ENCODE peak calls at places on chromosomes 11 and 22, in four cellular contexts. D is HepG2, Z is WTC11, A is K562. G is an unnamed sample.

GRCh38 chr11:117919326-117920275 is 9.6 kb downstream of the TMPRSS13 start:
- DNase-seq in D (no peak), Z (no peak), A (no peak), G (no peak)

GRCh38 chr11:10701982-10702381 is 8.4 kb upstream of the IRAG1 start:
- DNase-seq in D (no peak), Z (no peak), A (no peak), G (no peak)

GRCh38 chr22:49632199-49633009 is 195.3 kb downstream of the BRD1 start:
- DNase-seq in D (peak), Z (peak), A (no peak), G (peak)

GRCh38 chr11:118820412-118821357 is 29.7 kb upstream of the DDX6 start:
- DNase-seq in D (no peak), Z (peak), A (no peak), G (no peak)

GRCh38 chr22:45891471-45891995 is 85.4 kb downstream of the WNT7B start:
- DNase-seq in D (no peak), Z (no peak), A (no peak), G (no peak)

GRCh38 chr11:69337211-69337721 is 43.3 kb downstream of the MYEOV start:
- DNase-seq in D (no peak), Z (no peak), A (no peak), G (no peak)

GRCh38 chr11:131504199-131504949 is 134.0 kb downstream of the NTM start:
- DNase-seq in D (no peak), Z (peak), A (no peak), G (no peak)

GRCh38 chr11:64744544-64745218 is 739 bp upstream of the RASGRP2 start:
- DNase-seq in D (no peak), Z (no peak), A (peak), G (no peak)

GRCh38 chr11:6602096-6602940 is 1.1 kb downstream of the RRP8 start:
- DNase-seq in D (no peak), Z (no peak), A (no peak), G (no peak)

GRCh38 chr11:34750692-34751405 is 130.0 kb downstream of the EHF start:
- DNase-seq in D (no peak), Z (no peak), A (no peak), G (no peak)

GRCh38 chr11:116837231-116838091 is at the start of gene APOA1:
- DNase-seq in D (peak), Z (no peak), A (no peak), G (no peak)

GRCh38 chr11:126313826-126314225 is 10.0 kb downstream of the DCPS start:
- DNase-seq in D (no peak), Z (no peak), A (no peak), G (no peak)

GRCh38 chr22:22196833-22197477 is 47.6 kb upstream of the VPREB1 start:
- DNase-seq in D (no peak), Z (no peak), A (no peak), G (no peak)

GRCh38 chr22:22193923-22194322 is 50.7 kb upstream of the VPREB1 start:
- DNase-seq in D (no peak), Z (no peak), A (no peak), G (no peak)

GRCh38 chr22:22196018-22196533 is 48.5 kb upstream of the VPREB1 start:
- DNase-seq in D (no peak), Z (no peak), A (no peak), G (no peak)

GRCh38 chr22:22194931-22195264 is 49.7 kb upstream of the VPREB1 start:
- DNase-seq in D (no peak), Z (no peak), A (peak), G (no peak)

GRCh38 chr22:22195265-22196017 is 49.1 kb upstream of the VPREB1 start:
- DNase-seq in D (peak), Z (peak), A (peak), G (peak)
- TF ChIP-seq ELF4 in D (no peak), Z (no peak), A (peak), G (no peak)

GRCh38 chr11:1298695-1299492 is 10.5 kb downstream of the TOLLIP start:
- DNase-seq in D (peak), Z (no peak), A (no peak), G (no peak)
- TF ChIP-seq ELF4 in D (no peak), Z (no peak), A (no peak), G (no peak)

DNA sequence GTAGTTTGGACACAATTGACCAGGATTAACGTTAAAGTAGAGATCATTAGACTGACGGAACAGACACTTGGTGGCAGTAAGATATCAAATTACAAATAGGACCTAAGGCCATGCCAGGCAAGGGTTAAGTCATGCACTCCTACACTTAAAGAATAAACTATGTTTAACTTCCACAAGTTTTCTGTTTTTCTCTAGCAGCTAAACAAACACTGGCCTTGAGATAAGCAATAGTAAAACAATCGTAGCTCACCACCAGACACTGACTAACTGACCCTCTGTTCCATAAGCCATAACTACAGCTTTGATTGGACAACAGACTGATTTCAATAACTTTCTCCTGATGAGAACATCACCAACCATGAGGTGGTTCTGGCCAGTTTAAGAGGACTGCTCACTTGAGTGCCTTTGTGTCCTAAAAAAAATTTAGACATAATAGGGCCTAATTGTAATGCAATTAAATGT is 2.0 kb upstream of the CEP126 start:
- DNase-seq in D (peak), Z (no peak), A (no peak), G (no peak)
- TF ChIP-seq ELF4 in D (no peak), Z (no peak), A (no peak), G (no peak)

DNA sequence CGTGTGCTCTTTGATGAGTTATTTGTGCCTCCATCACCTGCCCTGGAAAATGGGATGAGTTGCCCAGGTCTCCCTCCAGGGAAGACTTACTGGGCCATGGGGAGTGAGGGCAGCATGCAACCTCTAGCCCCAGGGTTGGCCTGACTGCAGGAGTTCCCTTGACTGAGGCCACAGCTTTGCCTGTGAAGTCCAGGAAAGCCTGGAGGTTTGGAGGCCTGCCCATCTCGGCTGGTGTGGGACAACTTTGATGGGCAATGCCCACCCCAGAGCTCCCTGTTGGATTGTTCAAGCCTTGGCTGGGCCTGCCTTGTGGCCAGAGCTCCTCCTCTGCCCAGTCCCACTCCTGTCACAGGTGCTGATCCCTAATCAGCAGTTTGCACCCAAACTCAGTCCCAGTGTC is 266.1 kb upstream of the B3GAT1 start:
- DNase-seq in D (no peak), Z (no peak), A (no peak), G (no peak)
- TF ChIP-seq ELF4 in D (no peak), Z (no peak), A (no peak), G (no peak)